ENCODE peak calls at places on chromosomes 1 and 21, in four cellular contexts. Z is ovary, M is DMS153, J is Calu3. P is an unnamed sample.

GRCh38 chr1:58911841-58912553 is 128.2 kb upstream of the JUN start:
- DNase-seq in M (no peak), Z (no peak), J (no peak), P (peak)

GRCh38 chr21:15224346-15225086 is 159.7 kb upstream of the NRIP1 start:
- DNase-seq in J (peak), M (no peak), Z (no peak), P (no peak)

GRCh38 chr21:17829472-17829871 is 10.3 kb upstream of the C21orf91 start:
- DNase-seq in M (no peak), Z (no peak), J (no peak), P (no peak)

GRCh38 chr1:193308438-193308837 is 122.0 kb upstream of the B3GALT2 start:
- DNase-seq in M (peak), J (no peak), Z (no peak), P (no peak)

GRCh38 chr1:239831577-239832355 is 259.9 kb upstream of the FMN2 start:
- DNase-seq in M (no peak), J (no peak), Z (no peak), P (no peak)

GRCh38 chr1:214029796-214030195 is 42.0 kb downstream of the PROX1 start:
- DNase-seq in J (no peak), M (no peak), Z (no peak), P (no peak)

GRCh38 chr1:25802915-25803314 is 2.9 kb downstream of the SELENON start:
- DNase-seq in Z (no peak), J (no peak), M (peak), P (no peak)

GRCh38 chr1:199352351-199352750 is 675.2 kb upstream of the NR5A2 start:
- DNase-seq in J (no peak), M (no peak), Z (no peak), P (no peak)

GRCh38 chr1:234655328-234656069 is 45.5 kb upstream of the IRF2BP2 start:
- DNase-seq in J (no peak), M (no peak), Z (no peak), P (no peak)

GRCh38 chr1:25031966-25032667 is 102.0 kb upstream of the RUNX3 start:
- DNase-seq in J (peak), Z (no peak), M (peak), P (peak)

P was measured in NCI-H345.